ENCODE peak calls at places on chromosomes 1 and 21, in four cellular contexts. W is naive thymus-derived CD4-positive, alpha-beta T cell; F is CD8-positive, alpha-beta T cell; G is choroid plexus epithelial cell. X is an unnamed sample.

GRCh38 chr1:231233735-231234417 is 7.1 kb upstream of the GNPAT start:
- DNase-seq in W (no peak), F (no peak), G (peak), X (no peak)

GRCh38 chr1:15141933-15142647 is 11.5 kb upstream of the TMEM51 start:
- DNase-seq in W (no peak), F (no peak), G (peak), X (no peak)

GRCh38 chr1:62439652-62440371 is 3.0 kb downstream of the USP1 start:
- DNase-seq in W (no peak), F (no peak), G (peak), X (no peak)

GRCh38 chr1:234702342-234703000 is 92.5 kb upstream of the IRF2BP2 start:
- DNase-seq in W (no peak), F (no peak), G (no peak), X (no peak)

GRCh38 chr1:6133146-6133895 is 46.8 kb downstream of the CHD5 start:
- DNase-seq in W (no peak), F (no peak), G (no peak), X (no peak)

GRCh38 chr1:26318338-26319064 is 743 bp downstream of the CD52 start:
- DNase-seq in W (no peak), F (no peak), G (no peak), X (no peak)

GRCh38 chr1:204819495-204819894 is 51.2 kb upstream of the NFASC start:
- DNase-seq in W (no peak), F (no peak), G (no peak), X (no peak)

GRCh38 chr1:230542054-230542453 is 100.2 kb upstream of the COG2 start:
- DNase-seq in W (no peak), F (no peak), G (peak), X (no peak)

GRCh38 chr1:113074237-113074636 is 1.2 kb downstream of the LRIG2 start:
- DNase-seq in W (no peak), F (no peak), G (peak), X (no peak)

GRCh38 chr1:181778630-181779285 is 282.8 kb downstream of the ZNF648 start:
- DNase-seq in W (no peak), F (no peak), G (no peak), X (no peak)

GRCh38 chr21:43193088-43193650 is 24.4 kb downstream of the CRYAA start:
- DNase-seq in W (no peak), F (no peak), G (no peak), X (no peak)

GRCh38 chr1:219783605-219784004 is 144.8 kb downstream of the SLC30A10 start:
- DNase-seq in W (no peak), F (no peak), G (no peak), X (no peak)

GRCh38 chr21:42199488-42200463 is 19.2 kb upstream of the ABCG1 start:
- DNase-seq in W (peak), F (no peak), G (peak), X (peak)

GRCh38 chr21:34994646-34995631 is 54.2 kb downstream of the RUNX1 start:
- DNase-seq in W (no peak), F (no peak), G (no peak), X (no peak)

GRCh38 chr1:185701650-185702049 is 32.5 kb upstream of the HMCN1 start:
- DNase-seq in W (no peak), F (no peak), G (no peak), X (no peak)

GRCh38 chr21:28378026-28378425 is 614.7 kb downstream of the LTN1 start:
- DNase-seq in W (no peak), F (no peak), G (no peak), X (no peak)

GRCh38 chr1:28371011-28371378 is 1.5 kb downstream of the PHACTR4 start:
- DNase-seq in W (no peak), F (no peak), G (peak), X (no peak)

GRCh38 chr1:6273380-6273891 is 12.5 kb upstream of the GPR153 start:
- DNase-seq in W (no peak), F (no peak), G (peak), X (no peak)

GRCh38 chr1:29121951-29122661 is 1.6 kb downstream of the TMEM200B start:
- DNase-seq in W (no peak), F (no peak), G (peak), X (no peak)

GRCh38 chr1:154599658-154600057 is 8.3 kb downstream of the ADAR start:
- DNase-seq in W (no peak), F (no peak), G (no peak), X (no peak)

GRCh38 chr1:117366982-117367768 is at the start of gene MAN1A2:
- DNase-seq in W (peak), F (peak), G (peak), X (no peak)

GRCh38 chr1:192973202-192973601 is 86.0 kb downstream of the UCHL5 start:
- DNase-seq in W (no peak), F (no peak), G (no peak), X (no peak)

GRCh38 chr1:84348240-84348555 is 46.7 kb downstream of the SAMD13 start:
- DNase-seq in W (no peak), F (no peak), G (peak), X (no peak)

GRCh38 chr21:23968722-23969647 is 1638.3 kb downstream of the MRPL39 start:
- DNase-seq in W (peak), F (peak), G (peak), X (peak)

GRCh38 chr1:117659565-117660264 is 53.9 kb downstream of the TENT5C start:
- DNase-seq in W (no peak), F (no peak), G (no peak), X (no peak)

GRCh38 chr1:231039161-231040018 is 664 bp downstream of the FAM89A start:
- DNase-seq in W (peak), F (no peak), G (peak), X (no peak)

GRCh38 chr1:43934279-43934985 is 831 bp downstream of the ARTN start:
- DNase-seq in W (no peak), F (peak), G (peak), X (no peak)

GRCh38 chr1:178938959-178939317 is 68.1 kb upstream of the ANGPTL1 start:
- DNase-seq in W (no peak), F (no peak), G (peak), X (no peak)

GRCh38 chr1:97160796-97161195 is 439.2 kb downstream of the PTBP2 start:
- DNase-seq in W (no peak), F (no peak), G (peak), X (no peak)

GRCh38 chr1:226429051-226429461 is 21.2 kb upstream of the PARP1 start:
- DNase-seq in W (no peak), F (no peak), G (no peak), X (no peak)

GRCh38 chr1:39698568-39698967 is 7.3 kb upstream of the HPCAL4 start:
- DNase-seq in W (no peak), F (no peak), G (no peak), X (no peak)

GRCh38 chr1:222734740-222735139 is 2.3 kb upstream of the FAM177B start:
- DNase-seq in W (no peak), F (no peak), G (no peak), X (no peak)

DNA sequence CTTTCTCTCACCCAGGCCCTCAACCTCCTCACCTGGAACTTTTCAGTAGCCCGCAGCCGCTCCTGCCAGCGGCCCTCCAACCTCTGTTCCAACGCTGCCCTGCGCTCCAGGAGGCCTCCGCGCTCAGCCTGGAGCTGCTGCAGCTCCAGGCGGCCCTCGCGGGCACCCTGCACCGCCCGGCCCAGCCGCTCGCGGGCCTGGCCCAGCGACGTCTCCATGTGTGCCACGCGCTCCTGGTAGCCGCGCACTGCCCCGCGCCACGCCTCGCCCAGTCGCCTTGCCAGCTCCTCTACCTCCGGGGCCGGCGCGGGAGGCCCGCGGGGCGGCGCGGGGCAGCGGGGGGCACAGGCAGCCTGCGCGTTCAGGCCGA is 772 bp downstream of the NES start:
- DNase-seq in W (no peak), F (no peak), G (no peak), X (no peak)
- H3K4me3 ChIP-seq in W (no peak), F (no peak), G (peak), X (no peak)

GRCh38 chr1:24557711-24558121 is 1.8 kb downstream of the NCMAP start:
- DNase-seq in W (no peak), F (no peak), G (no peak), X (no peak)

GRCh38 chr1:24555591-24556413 is at the start of gene NCMAP:
- DNase-seq in W (no peak), F (no peak), G (no peak), X (no peak)

GRCh38 chr1:24557220-24557619 is 1.3 kb downstream of the NCMAP start:
- DNase-seq in W (no peak), F (no peak), G (no peak), X (no peak)

GRCh38 chr1:24554714-24555113 is 1.2 kb upstream of the NCMAP start:
- DNase-seq in W (no peak), F (no peak), G (no peak), X (no peak)

GRCh38 chr1:24556414-24556795 is 518 bp downstream of the NCMAP start:
- DNase-seq in W (no peak), F (no peak), G (no peak), X (no peak)
- H3K4me3 ChIP-seq in W (peak), F (peak), G (no peak), X (no peak)

DNA sequence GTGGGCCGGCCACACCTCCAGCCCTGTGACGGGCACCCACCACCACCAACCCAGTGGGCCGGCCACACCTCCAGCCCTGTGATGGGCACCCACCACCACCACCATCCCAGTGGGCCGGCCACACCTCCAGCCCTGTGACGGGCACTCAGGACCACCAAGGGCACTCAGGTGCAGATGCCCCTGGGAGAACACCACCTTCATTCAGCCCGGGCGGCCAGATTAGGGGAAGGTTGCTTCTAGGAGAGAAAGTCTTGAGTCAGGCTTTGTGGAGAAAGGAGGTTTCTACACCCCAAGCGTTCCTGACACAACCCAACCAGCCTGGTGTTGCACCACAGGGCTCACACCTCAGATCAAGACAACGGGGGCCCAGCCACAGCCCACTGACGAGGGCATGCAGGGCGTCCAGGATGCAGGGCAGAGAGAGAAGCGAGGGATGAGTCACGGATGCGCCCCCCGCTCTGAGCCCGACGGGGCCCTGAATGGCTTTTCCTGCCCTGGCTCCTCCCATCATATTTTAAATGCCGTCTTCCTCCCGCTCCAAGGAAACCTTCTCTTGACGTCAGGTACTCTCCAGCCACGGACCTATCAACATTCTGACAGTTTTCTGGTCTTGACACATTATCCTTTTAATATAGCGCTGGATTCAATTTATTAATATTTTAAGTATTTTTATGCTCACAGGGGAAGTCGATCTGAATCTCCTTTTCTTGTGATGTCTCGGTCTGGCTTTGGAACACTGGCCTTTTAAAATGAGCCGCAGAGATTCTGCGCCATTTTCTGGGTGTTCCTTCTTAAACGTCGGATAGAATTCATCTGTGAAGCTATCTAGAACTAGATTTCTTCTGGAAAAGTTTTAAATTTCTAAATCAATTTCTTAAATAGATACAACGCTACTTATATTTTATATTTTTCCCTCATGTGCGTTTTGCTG is 631 bp upstream of the SPATC1L start:
- DNase-seq in W (peak), F (peak), G (peak), X (peak)
- H3K4me3 ChIP-seq in W (peak), F (peak), G (peak), X (peak)

GRCh38 chr21:46413365-46413696 is 45.4 kb upstream of the DIP2A start:
- DNase-seq in W (no peak), F (no peak), G (no peak), X (no peak)
- H3K4me3 ChIP-seq in W (no peak), F (no peak), G (no peak), X (no peak)

GRCh38 chr1:61049850-61050540 is 32.4 kb upstream of the NFIA start:
- DNase-seq in W (peak), F (peak), G (peak), X (peak)

GRCh38 chr1:61052393-61053280 is 29.7 kb upstream of the NFIA start:
- DNase-seq in W (no peak), F (no peak), G (no peak), X (no peak)

GRCh38 chr1:61053281-61053711 is 29.1 kb upstream of the NFIA start:
- DNase-seq in W (no peak), F (no peak), G (no peak), X (no peak)

GRCh38 chr1:61050541-61051454 is 31.6 kb upstream of the NFIA start:
- DNase-seq in W (no peak), F (no peak), G (peak), X (no peak)

GRCh38 chr1:61051455-61052392 is 30.6 kb upstream of the NFIA start:
- DNase-seq in W (no peak), F (no peak), G (no peak), X (no peak)
- H3K4me3 ChIP-seq in W (no peak), F (peak), G (no peak), X (no peak)

GRCh38 chr1:173429517-173430477 is 47.3 kb upstream of the PRDX6 start:
- DNase-seq in W (peak), F (peak), G (peak), X (no peak)
- H3K4me3 ChIP-seq in W (peak), F (no peak), G (peak), X (peak)